ENCODE peak calls at places on chromosomes 13 and 19, in seven cellular contexts. S, Q, W, P, O, D and I are unnamed samples.

GRCh38 chr19:39428309-39429112 is 7.2 kb downstream of the RPS16 start:
- DNase-seq in S (peak; percentile 74), Q (peak; percentile 73), W (peak; percentile 87), P (peak; percentile 66), O (peak; percentile 94), D (peak; percentile 83), I (no peak)

GRCh38 chr13:40618581-40619478 is 47.6 kb downstream of the FOXO1 start:
- DNase-seq in S (no peak), Q (no peak), W (no peak), P (no peak), O (no peak), D (peak; percentile 62), I (no peak)

GRCh38 chr13:28429096-28429495 is 65.8 kb downstream of the FLT1 start:
- DNase-seq in S (no peak), Q (no peak), W (no peak), P (no peak), O (no peak), D (no peak), I (no peak)

GRCh38 chr13:48112896-48113525 is 18.1 kb upstream of the MED4 start:
- DNase-seq in S (no peak), Q (no peak), W (no peak), P (no peak), O (no peak), D (no peak), I (no peak)

GRCh38 chr13:68009546-68009945 is 779.4 kb upstream of the PCDH9 start:
- DNase-seq in S (no peak), Q (no peak), W (no peak), P (no peak), O (no peak), D (no peak), I (no peak)

GRCh38 chr13:31116224-31116623 is 45.5 kb downstream of the HSPH1 start:
- DNase-seq in S (no peak), Q (no peak), W (no peak), P (no peak), O (no peak), D (no peak), I (no peak)

GRCh38 chr13:95652821-95653220 is 8.3 kb upstream of the DZIP1 start:
- DNase-seq in S (no peak), Q (no peak), W (no peak), P (no peak), O (no peak), D (no peak), I (no peak)

GRCh38 chr19:11481777-11482383 is 1.0 kb upstream of the ELAVL3 start:
- DNase-seq in S (no peak), Q (peak; percentile 67), W (peak; percentile 75), P (peak; percentile 70), O (peak; percentile 90), D (peak; percentile 83), I (no peak)

GRCh38 chr13:23570099-23570926 is at the start of gene TNFRSF19:
- DNase-seq in S (peak; percentile 69), Q (no peak), W (peak; percentile 75), P (no peak), O (no peak), D (no peak), I (no peak)

GRCh38 chr13:84446972-84447700 is 564.9 kb upstream of the SLITRK1 start:
- DNase-seq in S (no peak), Q (peak; percentile 23), W (no peak), P (no peak), O (no peak), D (peak; percentile 26), I (peak; percentile 94)

GRCh38 chr19:44988896-44989563 is 12.2 kb upstream of the RELB start:
- DNase-seq in S (no peak), Q (peak; percentile 72), W (peak; percentile 64), P (peak; percentile 78), O (peak; percentile 75), D (peak; percentile 79), I (no peak)

GRCh38 chr19:45403272-45403671 is 1.6 kb downstream of the PPP1R13L start:
- DNase-seq in S (no peak), Q (no peak), W (no peak), P (no peak), O (no peak), D (no peak), I (no peak)

GRCh38 chr13:73390100-73390499 is 331.3 kb downstream of the KLF5 start:
- DNase-seq in S (no peak), Q (no peak), W (no peak), P (no peak), O (no peak), D (no peak), I (no peak)

GRCh38 chr19:30340724-30341595 is 31.2 kb upstream of the ZNF536 start:
- DNase-seq in S (no peak), Q (no peak), W (no peak), P (no peak), O (no peak), D (no peak), I (no peak)

GRCh38 chr19:45922281-45922680 is 7.7 kb upstream of the NANOS2 start:
- DNase-seq in S (no peak), Q (no peak), W (no peak), P (no peak), O (peak; percentile 66), D (peak; percentile 31), I (no peak)

GRCh38 chr13:35930665-35931631 is 200.2 kb downstream of the DCLK1 start:
- DNase-seq in S (no peak), Q (no peak), W (peak; percentile 38), P (no peak), O (peak; percentile 4), D (no peak), I (no peak)

GRCh38 chr19:45404557-45405434 is at the start of gene PPP1R13L:
- DNase-seq in S (peak; percentile 70), Q (peak; percentile 94), W (peak; percentile 63), P (peak; percentile 91), O (peak; percentile 96), D (peak; percentile 84), I (peak; percentile 96)

GRCh38 chr13:98476538-98476966 is 100.4 kb downstream of the STK24 start:
- DNase-seq in S (peak; percentile 79), Q (peak; percentile 71), W (peak; percentile 76), P (no peak), O (no peak), D (peak; percentile 76), I (no peak)

GRCh38 chr19:13984186-13984585 is 21.9 kb downstream of the RFX1 start:
- DNase-seq in S (no peak), Q (no peak), W (no peak), P (no peak), O (no peak), D (no peak), I (no peak)

GRCh38 chr13:106028916-106029315 is 506.5 kb downstream of the EFNB2 start:
- DNase-seq in S (peak; percentile 39), Q (no peak), W (no peak), P (no peak), O (no peak), D (no peak), I (no peak)

GRCh38 chr19:42634409-42635232 is 39.9 kb upstream of the CEACAM8 start:
- DNase-seq in S (no peak), Q (no peak), W (peak; percentile 31), P (no peak), O (peak; percentile 71), D (no peak), I (no peak)

GRCh38 chr19:12937243-12938053 is 961 bp upstream of the CALR start:
- DNase-seq in S (no peak), Q (no peak), W (no peak), P (no peak), O (peak; percentile 68), D (no peak), I (no peak)

GRCh38 chr19:49335784-49336481 is 727 bp downstream of the CD37 start:
- DNase-seq in S (no peak), Q (no peak), W (no peak), P (no peak), O (no peak), D (no peak), I (no peak)

GRCh38 chr13:30143671-30144400 is 163.5 kb downstream of the KATNAL1 start:
- DNase-seq in S (no peak), Q (no peak), W (peak; percentile 74), P (no peak), O (no peak), D (no peak), I (peak; percentile 13)

GRCh38 chr19:364496-365287 is 20.1 kb upstream of the MIER2 start:
- DNase-seq in S (no peak), Q (no peak), W (no peak), P (no peak), O (no peak), D (no peak), I (peak; percentile 55)

GRCh38 chr13:24911135-24911524 is 147.2 kb downstream of the RNF17 start:
- DNase-seq in S (peak; percentile 9), Q (no peak), W (peak; percentile 32), P (no peak), O (peak; percentile 64), D (no peak), I (no peak)

GRCh38 chr19:38478273-38478971 is 44.9 kb downstream of the RYR1 start:
- DNase-seq in S (no peak), Q (no peak), W (peak; percentile 1), P (no peak), O (peak; percentile 79), D (no peak), I (no peak)

DNA sequence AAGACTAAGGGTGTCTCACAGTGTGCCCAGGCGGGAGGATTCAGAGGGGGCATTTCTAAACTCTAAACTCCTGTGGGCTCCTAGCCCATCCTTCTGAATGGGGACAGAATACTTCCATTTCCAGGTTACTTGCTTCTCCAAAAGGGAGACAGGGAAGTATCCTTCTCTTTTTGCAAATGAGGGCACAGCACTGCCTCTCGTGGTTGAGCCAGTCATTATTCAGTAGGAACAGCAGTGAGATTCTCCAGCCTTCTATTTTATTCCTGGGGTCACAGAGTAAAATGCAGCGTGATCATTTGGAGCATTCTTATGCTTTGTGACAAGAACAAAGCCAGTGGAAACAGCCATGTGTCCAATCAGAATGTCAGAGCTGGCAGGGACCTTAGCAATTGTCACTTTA is 15.7 kb upstream of the TSHZ3 start:
- DNase-seq in S (no peak), Q (no peak), W (no peak), P (no peak), O (no peak), D (no peak), I (no peak)
- TF ChIP-seq CTCF in S (no peak), Q (no peak), W (no peak), P (no peak), O (no peak), D (no peak), I (peak; percentile 20)

GRCh38 chr19:3879656-3880055 is 829 bp upstream of the ATCAY start:
- DNase-seq in S (no peak), Q (no peak), W (no peak), P (no peak), O (peak; percentile 34), D (no peak), I (no peak)
- TF ChIP-seq CTCF in S (no peak), Q (no peak), W (no peak), P (no peak), O (peak; percentile 15), D (no peak), I (peak; percentile 29)

DNA sequence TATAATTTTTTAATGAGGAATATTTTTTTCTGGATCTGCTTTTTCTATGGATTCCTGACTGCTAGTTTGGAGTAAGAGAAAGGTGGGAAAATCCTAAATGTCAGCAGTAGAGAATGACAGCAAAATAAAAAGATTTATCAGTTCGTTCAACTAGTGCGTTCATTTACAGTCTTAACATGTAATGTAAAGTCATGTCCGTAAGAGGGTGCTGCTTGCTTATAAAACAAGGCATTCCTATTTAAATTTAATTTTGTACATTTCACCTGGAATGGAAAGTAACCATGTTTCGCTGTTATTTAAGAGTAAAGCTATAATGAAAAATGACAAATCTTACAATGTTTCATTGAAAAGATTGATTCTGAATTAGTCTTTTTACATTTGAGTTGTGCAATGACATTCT is 76.6 kb downstream of the ZMYM2 start:
- DNase-seq in S (no peak), Q (no peak), W (peak; percentile 17), P (no peak), O (peak; percentile 26), D (no peak), I (no peak)
- TF ChIP-seq CTCF in S (peak; percentile 2), Q (no peak), W (no peak), P (no peak), O (peak; percentile 37), D (no peak), I (peak; percentile 64)

GRCh38 chr19:51468545-51468920 is 9.8 kb upstream of the CEACAM18 start:
- DNase-seq in S (no peak), Q (no peak), W (no peak), P (no peak), O (no peak), D (no peak), I (no peak)
- TF ChIP-seq CTCF in S (no peak), Q (no peak), W (no peak), P (no peak), O (no peak), D (no peak), I (no peak)